ENCODE peak calls at places on chromosomes 11 and 22, in five cellular contexts. B is kidney epithelial cell, L is tibial nerve, H is progenitor cell of endocrine pancreas, O is MM.1S. V is an unnamed sample.
A peak's percentile ranks its signal among the peaks of the same experiment; 100 is the strongest.

GRCh38 chr11:60080523-60080922 is 7.9 kb upstream of the MS4A2 start:
- DNase-seq in L (no peak), O (no peak), H (no peak), B (no peak), V (no peak)

GRCh38 chr22:37549704-37550059 is 10.6 kb upstream of the CDC42EP1 start:
- DNase-seq in O (no peak), H (no peak), L (no peak), B (no peak), V (no peak)

GRCh38 chr11:133794205-133794604 is 51.1 kb downstream of the SPATA19 start:
- DNase-seq in H (no peak), O (no peak), L (no peak), B (no peak), V (no peak)

GRCh38 chr11:128761339-128761738 is 67.5 kb downstream of the FLI1 start:
- DNase-seq in O (no peak), B (no peak), L (no peak), H (no peak), V (no peak)

GRCh38 chr11:73173755-73174494 is 31.8 kb upstream of the FCHSD2 start:
- DNase-seq in B (no peak), H (no peak), L (no peak), O (no peak), V (no peak)

GRCh38 chr22:17084554-17085276 is at the start of gene IL17RA:
- DNase-seq in H (peak; percentile 74), L (peak; percentile 78), B (peak; percentile 41), O (peak; percentile 91), V (peak; percentile 97)

GRCh38 chr22:44185237-44186120 is 4.8 kb downstream of the PARVG start:
- DNase-seq in H (no peak), B (no peak), O (no peak), L (no peak), V (no peak)

GRCh38 chr11:6602096-6602940 is 1.1 kb downstream of the RRP8 start:
- DNase-seq in B (no peak), O (no peak), L (no peak), H (no peak), V (no peak)

GRCh38 chr11:67051945-67052488 is 4.6 kb upstream of the RHOD start:
- DNase-seq in O (no peak), L (no peak), H (no peak), B (no peak), V (no peak)

GRCh38 chr22:48507595-48508350 is 1319.9 kb downstream of the BRD1 start:
- DNase-seq in B (no peak), L (no peak), H (no peak), O (no peak), V (no peak)
- TF ChIP-seq CTCF in B (no peak), L (no peak), H (peak; percentile 41), O (no peak), V (no peak)

DNA sequence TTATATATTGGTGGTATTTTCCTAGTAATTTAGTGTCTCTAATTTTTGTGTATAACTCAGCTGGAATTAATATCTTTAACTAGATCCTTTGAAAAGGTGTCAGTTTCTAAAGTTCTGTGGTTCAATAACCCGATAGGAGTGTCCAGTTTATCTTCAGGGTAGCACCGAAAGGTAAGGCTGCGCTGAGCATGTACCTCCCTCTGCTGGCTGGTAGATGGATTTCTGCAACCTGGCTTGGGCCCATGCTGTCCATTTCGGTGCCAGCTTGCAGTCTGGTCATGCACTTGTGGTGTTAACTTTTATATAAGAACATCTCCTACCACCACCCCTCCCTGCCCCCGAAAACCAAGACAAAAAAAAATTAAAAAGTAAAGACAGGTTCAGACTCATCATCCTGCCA is 24.7 kb downstream of the EXT2 start:
- DNase-seq in B (no peak), O (no peak), H (no peak), L (no peak), V (no peak)
- TF ChIP-seq CTCF in B (peak; percentile 34), O (peak; percentile 14), H (peak; percentile 42), L (no peak), V (no peak)

GRCh38 chr11:396511-396947 is 2.5 kb downstream of the PKP3 start:
- DNase-seq in B (no peak), H (no peak), L (no peak), O (no peak), V (peak; percentile 43)
- TF ChIP-seq CTCF in B (peak; percentile 70), H (no peak), L (no peak), O (no peak), V (no peak)

GRCh38 chr11:115503083-115503885 is 931 bp downstream of the CADM1 start:
- DNase-seq in H (peak; percentile 26), L (peak; percentile 28), O (peak; percentile 79), B (no peak), V (peak; percentile 46)
- TF ChIP-seq CTCF in H (peak; percentile 15), L (peak; percentile 16), O (peak; percentile 19), B (peak; percentile 64), V (no peak)

V was measured in GM10248.